ENCODE peak calls at places on chromosomes 12 and 14, in nine cellular contexts. O is K562; S is endothelial cell of umbilical vein; J is heart right ventricle; L is hepatocyte; P is CD8-positive, alpha-beta T cell; Y is uterus; R is cardiac muscle cell; B is prostate gland. M is an unnamed sample.
A peak's percentile ranks its signal among the peaks of the same experiment; 100 is the strongest.

GRCh38 chr14:45426685-45427282 is 173.8 kb upstream of the MIS18BP1 start:
- DNase-seq in R (peak; percentile 67), B (no peak), Y (no peak), P (no peak), L (peak; percentile 58), S (peak; percentile 41), O (peak; percentile 9), J (no peak), M (no peak)

GRCh38 chr12:67716817-67717216 is 68.3 kb downstream of the DYRK2 start:
- DNase-seq in O (no peak), P (no peak), Y (no peak), L (no peak), B (no peak), J (no peak), S (no peak), R (no peak), M (no peak)

GRCh38 chr14:72651715-72652114 is 242.2 kb downstream of the DPF3 start:
- DNase-seq in O (no peak), P (no peak), J (no peak), B (no peak), S (no peak), L (no peak), Y (no peak), R (no peak), M (no peak)

GRCh38 chr14:64089920-64090319 is 204.3 kb downstream of the ESR2 start:
- DNase-seq in Y (no peak), R (no peak), P (no peak), J (no peak), O (no peak), S (no peak), L (no peak), B (no peak), M (no peak)

GRCh38 chr12:14239350-14239934 is 126.0 kb upstream of the ATF7IP start:
- DNase-seq in R (peak; percentile 69), Y (no peak), P (peak; percentile 22), B (no peak), O (no peak), L (peak; percentile 68), J (no peak), S (no peak), M (no peak)

GRCh38 chr12:131391399-131391798 is 319.5 kb upstream of the SFSWAP start:
- DNase-seq in Y (no peak), O (no peak), R (no peak), L (no peak), S (no peak), J (no peak), B (no peak), P (no peak), M (no peak)

GRCh38 chr14:73452341-73453191 is 5.8 kb downstream of the NUMB start:
- DNase-seq in R (no peak), O (no peak), J (no peak), P (no peak), B (no peak), L (no peak), Y (no peak), S (peak; percentile 78), M (no peak)

GRCh38 chr12:12024958-12025682 is 45.6 kb upstream of the BCL2L14 start:
- DNase-seq in B (peak; percentile 49), R (no peak), P (no peak), O (no peak), L (no peak), Y (no peak), J (no peak), S (no peak), M (no peak)

GRCh38 chr12:85574291-85574690 is 261.9 kb downstream of the RASSF9 start:
- DNase-seq in B (no peak), R (no peak), P (no peak), Y (no peak), L (no peak), J (no peak), O (no peak), S (no peak), M (no peak)

GRCh38 chr12:110661337-110661972 is 27.5 kb downstream of the HVCN1 start:
- DNase-seq in S (no peak), O (no peak), B (no peak), R (no peak), Y (no peak), L (no peak), J (no peak), P (peak; percentile 55), M (peak; percentile 6)

GRCh38 chr14:21995332-21995731 is 321.7 kb upstream of the OR4E1 start:
- DNase-seq in J (no peak), O (no peak), S (no peak), L (no peak), P (no peak), B (no peak), Y (no peak), R (no peak), M (no peak)

GRCh38 chr14:21993837-21994236 is 320.2 kb upstream of the OR4E1 start:
- DNase-seq in P (no peak), B (no peak), O (no peak), Y (no peak), J (no peak), S (no peak), R (no peak), L (no peak), M (no peak)

GRCh38 chr14:21999400-21999799 is 325.8 kb upstream of the OR4E1 start:
- DNase-seq in O (no peak), P (no peak), R (no peak), J (no peak), S (no peak), Y (no peak), L (no peak), B (no peak), M (no peak)

GRCh38 chr14:21993070-21993469 is 319.5 kb upstream of the OR4E1 start:
- DNase-seq in O (no peak), Y (no peak), R (no peak), B (no peak), P (no peak), S (no peak), J (no peak), L (no peak), M (no peak)

GRCh38 chr14:21997300-21997699 is 323.7 kb upstream of the OR4E1 start:
- DNase-seq in J (no peak), R (peak; percentile 43), Y (no peak), O (no peak), P (peak; percentile 24), L (peak; percentile 57), B (no peak), S (peak; percentile 23), M (peak; percentile 28)
- TF ChIP-seq CTCF in J (no peak), R (peak; percentile 16), Y (no peak), O (peak; percentile 16), P (peak; percentile 27), L (peak; percentile 36), B (no peak), S (peak; percentile 6), M (no peak)

DNA sequence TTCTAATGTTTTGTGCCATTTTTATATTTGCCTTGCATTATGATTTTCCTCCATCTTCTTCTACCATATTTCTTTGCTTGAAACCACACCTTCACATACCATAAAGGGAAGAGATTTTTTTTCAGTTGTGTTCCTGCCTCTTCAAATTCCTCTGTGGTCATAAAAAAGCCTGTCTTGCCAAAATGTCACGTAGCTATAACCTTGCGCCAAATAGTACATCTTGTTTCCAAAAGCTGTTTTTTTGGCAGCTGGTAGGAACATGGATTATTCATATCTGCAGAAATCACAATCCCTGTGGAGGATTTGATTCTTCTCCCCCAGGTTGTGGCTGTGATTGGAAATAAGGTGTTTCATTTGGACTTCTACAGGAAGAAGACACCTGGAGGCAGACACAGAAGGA is 133.6 kb upstream of the SLC35F4 start:
- DNase-seq in J (no peak), O (no peak), B (no peak), R (no peak), P (no peak), L (no peak), Y (no peak), S (no peak), M (no peak)
- H3K27me3 ChIP-seq in J (no peaks in the 10 kb centered on the region), O (no peaks in the 10 kb centered on the region), B (no peaks in the 10 kb centered on the region), R (no peaks in the 10 kb centered on the region), P (no peaks in the 10 kb centered on the region), L (no peaks in the 10 kb centered on the region), Y (no peaks in the 10 kb centered on the region), S (no peaks in the 10 kb centered on the region), M (peaks cover 8% of the 10 kb centered on the region)

GRCh38 chr14:28157887-28158791 is 608.4 kb upstream of the FOXG1 start:
- DNase-seq in B (no peak), R (no peak), J (no peak), Y (no peak), L (no peak), P (no peak), S (no peak), O (no peak), M (no peak)
- H3K9me3 ChIP-seq in B (no peaks in the 10 kb centered on the region), R (no peaks in the 10 kb centered on the region), J (no peaks in the 10 kb centered on the region), Y (no peaks in the 10 kb centered on the region), L (no peaks in the 10 kb centered on the region), P (peaks cover 3% of the 10 kb centered on the region), S (no peaks in the 10 kb centered on the region), O (no peaks in the 10 kb centered on the region), M (no peaks in the 10 kb centered on the region)

GRCh38 chr14:38255408-38255672 is 553 bp downstream of the CLEC14A start:
- DNase-seq in R (no peak), S (no peak), B (no peak), L (peak; percentile 56), J (no peak), P (no peak), O (no peak), Y (no peak), M (no peak)

GRCh38 chr14:38257500-38257899 is 1.6 kb upstream of the CLEC14A start:
- DNase-seq in O (no peak), B (no peak), J (no peak), S (peak; percentile 80), R (no peak), L (no peak), P (no peak), Y (no peak), M (no peak)

GRCh38 chr14:38254565-38255407 is 1.1 kb downstream of the CLEC14A start:
- DNase-seq in B (no peak), R (peak; percentile 56), P (peak; percentile 4), S (peak; percentile 60), Y (no peak), O (no peak), J (peak; percentile 25), L (no peak), M (no peak)

GRCh38 chr14:38255673-38256357 is at the start of gene CLEC14A:
- DNase-seq in S (no peak), L (peak; percentile 21), B (no peak), R (peak; percentile 5), J (peak; percentile 86), P (peak; percentile 5), O (no peak), Y (peak; percentile 40), M (no peak)

DNA sequence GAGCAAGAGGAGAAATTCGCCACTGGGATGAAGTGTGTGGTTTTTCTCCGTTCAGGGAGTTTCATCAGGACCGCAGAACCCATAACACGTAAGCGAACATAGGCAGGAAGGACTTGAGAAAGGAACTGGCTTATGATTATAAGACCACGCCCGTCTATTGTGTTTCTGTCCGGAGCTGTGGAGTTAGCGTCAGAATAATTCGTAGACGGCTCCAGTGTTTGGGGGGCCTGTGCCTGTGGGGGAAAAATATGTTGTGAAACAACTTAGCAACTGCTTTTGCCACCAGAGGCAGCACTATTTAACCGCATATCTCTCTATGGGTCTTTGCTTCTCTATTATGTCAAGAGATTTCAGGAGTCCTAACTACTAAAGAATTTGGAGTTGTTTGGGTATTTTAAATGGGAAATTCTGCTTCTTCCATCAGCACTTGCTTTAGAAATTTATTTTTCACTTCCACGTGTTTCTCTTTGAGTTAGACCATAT is 506 bp upstream of the CLEC14A start:
- DNase-seq in L (no peak), O (no peak), P (no peak), S (peak; percentile 100), B (no peak), J (peak; percentile 26), R (no peak), Y (no peak), M (no peak)
- TF ChIP-seq CTCF in L (peak; percentile 16), O (no peak), P (no peak), S (peak; percentile 47), B (no peak), J (peak; percentile 46), R (peak; percentile 58), Y (peak; percentile 5), M (no peak)